ENCODE peak calls at places on chromosomes 4 and X, in eight cellular contexts. T is DMS153; A is NB4; B is HT1080; Z is left ventricle myocardium inferior; Y is CD4-positive, CD25-positive, alpha-beta regulatory T cell; H is stimulated activated naive B cell treated with anti-CD40 and anti-IgM and Interleukin-4, amounts not matched to agents 10 μg/mL and 1 μg/mL and 100 μg/mL, for 72 hours; M is naive thymus-derived CD8-positive, alpha-beta T cell. C is an unnamed sample.

GRCh38 chr4:40552536-40552935 is 77.1 kb downstream of the RBM47 start:
- DNase-seq in T (no peak), M (no peak), A (no peak), Z (no peak), H (no peak), Y (no peak), B (peak), C (no peak)

GRCh38 chr4:40607224-40607623 is 22.4 kb downstream of the RBM47 start:
- DNase-seq in T (no peak), Z (no peak), M (no peak), A (no peak), B (peak), H (no peak), Y (no peak), C (no peak)

GRCh38 chr4:108213723-108214122 is 45.0 kb upstream of the LEF1 start:
- DNase-seq in T (no peak), Y (no peak), H (no peak), B (no peak), Z (no peak), M (no peak), A (no peak), C (no peak)

GRCh38 chr4:128951316-128951715 is 141.8 kb downstream of the JADE1 start:
- DNase-seq in A (no peak), Y (no peak), M (no peak), Z (no peak), T (no peak), B (no peak), H (no peak), C (no peak)

GRCh38 chrX:110280954-110281353 is 36.9 kb downstream of the AMMECR1 start:
- DNase-seq in A (no peak), Z (no peak), T (no peak), B (no peak), Y (no peak), H (no peak), M (no peak), C (no peak)

GRCh38 chr4:8083086-8083825 is 75.4 kb downstream of the ABLIM2 start:
- DNase-seq in H (no peak), Y (no peak), M (no peak), A (no peak), T (no peak), B (no peak), Z (no peak), C (no peak)

GRCh38 chr4:183758006-183758734 is 99.1 kb downstream of the TRAPPC11 start:
- DNase-seq in Z (peak), T (no peak), A (no peak), H (no peak), M (no peak), Y (no peak), B (no peak), C (no peak)

GRCh38 chr4:1715002-1715761 is 3.1 kb upstream of the SLBP start:
- DNase-seq in Y (no peak), M (no peak), B (no peak), A (peak), Z (no peak), T (no peak), H (peak), C (no peak)

GRCh38 chr4:41991916-41992767 is 1.8 kb downstream of the SLC30A9 start:
- DNase-seq in A (peak), T (no peak), Y (no peak), H (no peak), B (peak), Z (no peak), M (no peak), C (no peak)

GRCh38 chrX:2500681-2501151 is at the start of the genes DHRSX and ZBED1:
- DNase-seq in Z (peak), T (no peak), A (peak), Y (peak), H (peak), M (peak), B (no peak), C (no peak)

GRCh38 chr4:24979554-24979953 is 51.2 kb downstream of the LGI2 start:
- DNase-seq in A (peak), H (no peak), B (peak), M (no peak), T (no peak), Y (no peak), Z (peak), C (no peak)

GRCh38 chr4:85151786-85152185 is 185.3 kb upstream of the WDFY3 start:
- DNase-seq in H (no peak), Y (no peak), T (no peak), Z (no peak), M (no peak), B (no peak), A (no peak), C (no peak)

GRCh38 chr4:102250341-102250740 is 94.9 kb downstream of the SLC39A8 start:
- DNase-seq in B (no peak), Z (no peak), M (no peak), T (no peak), Y (no peak), A (no peak), H (no peak), C (no peak)

GRCh38 chrX:109393859-109394258 is 88.0 kb downstream of the GUCY2F start:
- DNase-seq in Y (no peak), Z (no peak), B (peak), A (peak), T (no peak), H (no peak), M (no peak), C (no peak)

GRCh38 chrX:23954396-23954795 is 46.6 kb downstream of the CXorf58 start:
- DNase-seq in Y (no peak), B (no peak), H (no peak), M (no peak), T (no peak), Z (no peak), A (no peak), C (no peak)

GRCh38 chrX:71871367-71871766 is 39.3 kb upstream of the NHSL2 start:
- DNase-seq in Z (no peak), A (no peak), M (no peak), B (peak), Y (no peak), T (no peak), H (no peak), C (no peak)

GRCh38 chr4:76023381-76023780 is at the start of gene CXCL10:
- DNase-seq in H (no peak), B (no peak), Z (no peak), Y (no peak), A (no peak), T (no peak), M (no peak), C (no peak)

GRCh38 chr4:166422475-166422874 is 549.4 kb downstream of the TLL1 start:
- DNase-seq in T (no peak), H (no peak), Y (no peak), Z (no peak), B (peak), A (no peak), M (no peak), C (no peak)

GRCh38 chr4:177008071-177008835 is 215.5 kb upstream of the VEGFC start:
- DNase-seq in T (no peak), A (no peak), M (no peak), Z (no peak), Y (no peak), H (no peak), B (peak), C (no peak)

GRCh38 chrX:151754042-151754419 is 19.5 kb downstream of the CNGA2 start:
- DNase-seq in Y (no peak), T (peak), H (no peak), A (no peak), M (no peak), Z (no peak), B (peak), C (no peak)

GRCh38 chr4:101018836-101019235 is 328.5 kb downstream of the PPP3CA start:
- DNase-seq in H (peak), Y (no peak), Z (no peak), A (peak), B (no peak), M (no peak), T (no peak), C (no peak)

GRCh38 chr4:8533274-8533865 is 46.8 kb upstream of the GPR78 start:
- DNase-seq in Z (no peak), A (no peak), H (no peak), M (no peak), B (no peak), T (no peak), Y (no peak), C (no peak)

GRCh38 chr4:73259552-73260140 is 1.0 kb upstream of the ANKRD17 start:
- DNase-seq in H (no peak), A (peak), M (no peak), T (no peak), Y (peak), B (no peak), Z (no peak), C (no peak)